ENCODE peak calls at places on chromosome 1, in ten cellular contexts. I, W, N, X, K, H, B, U, V and Q are unnamed samples.

GRCh38 chr1:10701145-10701544 is 95.3 kb downstream of the CASZ1 start:
- DNase-seq in I (no peak), W (no peak), N (no peak), X (no peak), K (no peak), H (no peak), B (no peak), U (no peak), V (no peak), Q (no peak)

GRCh38 chr1:234079896-234080295 is 175.4 kb downstream of the SLC35F3 start:
- DNase-seq in I (no peak), W (no peak), N (no peak), X (no peak), K (no peak), H (no peak), B (no peak), U (no peak), V (no peak), Q (no peak)

GRCh38 chr1:109895720-109896504 is 14.7 kb upstream of the CSF1 start:
- DNase-seq in I (peak), W (peak), N (no peak), X (peak), K (no peak), H (no peak), B (no peak), U (no peak), V (peak), Q (no peak)

GRCh38 chr1:115400891-115401290 is 62.8 kb upstream of the NGF start:
- DNase-seq in I (no peak), W (no peak), N (no peak), X (no peak), K (no peak), H (no peak), B (no peak), U (no peak), V (no peak), Q (no peak)

GRCh38 chr1:179034720-179035119 is 9.0 kb downstream of the FAM20B start:
- DNase-seq in I (no peak), W (no peak), N (no peak), X (no peak), K (no peak), H (no peak), B (no peak), U (no peak), V (no peak), Q (no peak)

GRCh38 chr1:229452956-229453801 is 19.3 kb upstream of the ACTA1 start:
- DNase-seq in I (no peak), W (no peak), N (no peak), X (no peak), K (no peak), H (no peak), B (no peak), U (peak), V (no peak), Q (no peak)

GRCh38 chr1:181083842-181084605 is 4.5 kb upstream of the IER5 start:
- DNase-seq in I (no peak), W (no peak), N (peak), X (no peak), K (peak), H (no peak), B (peak), U (peak), V (peak), Q (peak)

GRCh38 chr1:89898695-89899470 is 78.1 kb downstream of the LRRC8D start:
- DNase-seq in I (no peak), W (no peak), N (no peak), X (no peak), K (no peak), H (no peak), B (no peak), U (no peak), V (no peak), Q (no peak)

GRCh38 chr1:211628446-211628845 is 47.0 kb downstream of the NEK2 start:
- DNase-seq in I (no peak), W (no peak), N (no peak), X (no peak), K (no peak), H (no peak), B (no peak), U (peak), V (no peak), Q (no peak)

GRCh38 chr1:159339517-159339916 is 37.4 kb downstream of the FCER1A start:
- DNase-seq in I (no peak), W (no peak), N (no peak), X (no peak), K (no peak), H (no peak), B (no peak), U (no peak), V (no peak), Q (no peak)

GRCh38 chr1:12052997-12053686 is 10.0 kb upstream of the TNFRSF8 start:
- DNase-seq in I (peak), W (no peak), N (no peak), X (no peak), K (no peak), H (no peak), B (no peak), U (no peak), V (peak), Q (no peak)

GRCh38 chr1:59730759-59731478 is 83.8 kb upstream of the HOOK1 start:
- DNase-seq in I (peak), W (peak), N (no peak), X (peak), K (no peak), H (peak), B (peak), U (no peak), V (peak), Q (no peak)

GRCh38 chr1:56537660-56538059 is 41.7 kb downstream of the PLPP3 start:
- DNase-seq in I (no peak), W (no peak), N (no peak), X (no peak), K (no peak), H (no peak), B (no peak), U (no peak), V (no peak), Q (no peak)

GRCh38 chr1:180462099-180462498 is 40.3 kb downstream of the ACBD6 start:
- DNase-seq in I (no peak), W (no peak), N (no peak), X (no peak), K (no peak), H (no peak), B (no peak), U (no peak), V (no peak), Q (no peak)

GRCh38 chr1:244046907-244047738 is 4.0 kb upstream of the ZBTB18 start:
- DNase-seq in I (no peak), W (peak), N (no peak), X (no peak), K (no peak), H (no peak), B (peak), U (no peak), V (no peak), Q (no peak)
- H3K4me3 ChIP-seq in I (peak), W (peak), N (peak), X (peak), K (peak), H (peak), B (peak), U (peak), V (peak), Q (peak)

GRCh38 chr1:151176514-151177045 is 799 bp upstream of the TMOD4 start:
- DNase-seq in I (no peak), W (no peak), N (no peak), X (no peak), K (no peak), H (no peak), B (no peak), U (no peak), V (no peak), Q (no peak)

GRCh38 chr1:151175036-151175741 is 592 bp downstream of the TMOD4 start:
- DNase-seq in I (no peak), W (no peak), N (no peak), X (no peak), K (no peak), H (no peak), B (no peak), U (no peak), V (no peak), Q (no peak)

GRCh38 chr1:151171190-151171589 is 4.6 kb downstream of the TMOD4 start:
- DNase-seq in I (no peak), W (no peak), N (no peak), X (no peak), K (no peak), H (no peak), B (no peak), U (no peak), V (no peak), Q (no peak)

GRCh38 chr1:151175910-151176309 is at the start of gene TMOD4:
- DNase-seq in I (no peak), W (peak), N (no peak), X (no peak), K (no peak), H (no peak), B (no peak), U (peak), V (no peak), Q (no peak)
- H3K4me3 ChIP-seq in I (no peak), W (no peak), N (no peak), X (no peak), K (no peak), H (no peak), B (no peak), U (no peak), V (no peak), Q (no peak)

DNA sequence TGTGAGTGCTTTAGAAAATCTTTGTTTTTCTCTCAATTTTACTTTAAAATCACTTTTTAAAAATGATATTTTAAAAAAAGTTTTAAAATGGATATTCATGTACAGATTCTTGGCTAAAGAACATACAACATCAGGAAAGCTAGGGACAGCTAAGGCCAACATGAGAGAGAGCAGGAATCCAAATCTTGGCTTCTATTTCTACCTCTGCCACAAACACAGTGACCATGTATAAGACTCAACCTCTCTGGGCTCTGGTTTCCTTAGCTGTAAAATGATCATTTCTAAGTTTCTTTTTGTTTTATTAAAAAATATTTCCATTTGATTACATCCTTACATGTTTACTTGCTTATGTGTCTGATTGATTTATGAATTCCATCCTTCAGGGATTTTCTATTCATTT is 1.2 kb downstream of the VCAM1 start:
- DNase-seq in I (no peak), W (no peak), N (no peak), X (no peak), K (no peak), H (no peak), B (no peak), U (no peak), V (no peak), Q (no peak)
- H3K4me3 ChIP-seq in I (peak), W (peak), N (no peak), X (peak), K (no peak), H (peak), B (no peak), U (no peak), V (no peak), Q (no peak)

DNA sequence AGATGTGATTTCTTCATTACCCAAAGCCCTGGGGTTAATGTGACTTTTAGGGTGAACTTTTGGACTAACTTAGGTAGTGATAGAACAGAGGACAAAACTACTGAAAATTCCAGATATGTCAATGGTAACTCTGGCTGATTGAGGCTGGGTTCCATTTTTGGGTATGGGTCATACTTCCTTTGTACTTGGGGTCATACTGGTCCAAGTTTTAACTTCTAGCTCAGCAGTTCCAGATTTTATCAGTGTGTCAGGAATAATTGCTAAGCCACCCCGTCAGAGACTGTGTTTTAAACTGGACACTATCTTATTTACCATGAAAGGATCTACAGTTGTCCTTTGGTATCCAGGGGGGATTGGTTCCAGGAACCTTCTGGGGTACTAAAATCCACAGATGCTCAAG is 4.0 kb downstream of the SMAP2 start:
- DNase-seq in I (no peak), W (no peak), N (no peak), X (no peak), K (no peak), H (no peak), B (no peak), U (no peak), V (no peak), Q (no peak)
- H3K4me3 ChIP-seq in I (no peak), W (no peak), N (peak), X (no peak), K (no peak), H (no peak), B (no peak), U (no peak), V (no peak), Q (peak)

GRCh38 chr1:32623775-32624174 is 26.6 kb downstream of the ZBTB8OS start:
- DNase-seq in I (no peak), W (no peak), N (no peak), X (no peak), K (no peak), H (no peak), B (no peak), U (no peak), V (no peak), Q (no peak)

GRCh38 chr1:32618673-32619221 is 31.6 kb downstream of the ZBTB8OS start:
- DNase-seq in I (no peak), W (no peak), N (no peak), X (no peak), K (peak), H (no peak), B (no peak), U (no peak), V (no peak), Q (no peak)

GRCh38 chr1:32622806-32623694 is 27.3 kb downstream of the ZBTB8OS start:
- DNase-seq in I (no peak), W (no peak), N (no peak), X (no peak), K (no peak), H (no peak), B (no peak), U (no peak), V (no peak), Q (no peak)

GRCh38 chr1:32622205-32622604 is 28.1 kb downstream of the ZBTB8OS start:
- DNase-seq in I (no peak), W (no peak), N (no peak), X (no peak), K (no peak), H (no peak), B (no peak), U (no peak), V (no peak), Q (no peak)

GRCh38 chr1:32619701-32620485 is 30.5 kb downstream of the ZBTB8OS start:
- DNase-seq in I (no peak), W (peak), N (no peak), X (no peak), K (no peak), H (no peak), B (no peak), U (no peak), V (no peak), Q (no peak)
- H3K4me3 ChIP-seq in I (no peak), W (no peak), N (no peak), X (no peak), K (no peak), H (no peak), B (no peak), U (no peak), V (no peak), Q (no peak)

GRCh38 chr1:162992945-162993344 is 76.2 kb upstream of the RGS4 start:
- DNase-seq in I (no peak), W (no peak), N (no peak), X (no peak), K (no peak), H (no peak), B (no peak), U (no peak), V (no peak), Q (no peak)
- H3K4me3 ChIP-seq in I (no peak), W (no peak), N (no peak), X (no peak), K (no peak), H (no peak), B (no peak), U (no peak), V (no peak), Q (no peak)

GRCh38 chr1:151436985-151437384 is 22.3 kb downstream of the POGZ start:
- DNase-seq in I (no peak), W (no peak), N (no peak), X (no peak), K (no peak), H (no peak), B (no peak), U (no peak), V (no peak), Q (no peak)

GRCh38 chr1:151435174-151435573 is 24.1 kb downstream of the POGZ start:
- DNase-seq in I (no peak), W (no peak), N (no peak), X (no peak), K (no peak), H (no peak), B (no peak), U (no peak), V (no peak), Q (no peak)
- H3K4me3 ChIP-seq in I (no peak), W (no peak), N (no peak), X (no peak), K (no peak), H (no peak), B (no peak), U (no peak), V (no peak), Q (no peak)

GRCh38 chr1:218499021-218499691 is 154.0 kb downstream of the TGFB2 start:
- DNase-seq in I (no peak), W (peak), N (no peak), X (no peak), K (no peak), H (peak), B (no peak), U (no peak), V (no peak), Q (no peak)
- H3K4me3 ChIP-seq in I (no peak), W (peak), N (no peak), X (peak), K (no peak), H (no peak), B (no peak), U (no peak), V (no peak), Q (no peak)

GRCh38 chr1:244068563-244068962 is 17.5 kb downstream of the ZBTB18 start:
- DNase-seq in I (no peak), W (no peak), N (no peak), X (no peak), K (no peak), H (no peak), B (no peak), U (no peak), V (no peak), Q (no peak)
- H3K4me3 ChIP-seq in I (no peak), W (no peak), N (no peak), X (no peak), K (no peak), H (no peak), B (no peak), U (no peak), V (no peak), Q (no peak)

DNA sequence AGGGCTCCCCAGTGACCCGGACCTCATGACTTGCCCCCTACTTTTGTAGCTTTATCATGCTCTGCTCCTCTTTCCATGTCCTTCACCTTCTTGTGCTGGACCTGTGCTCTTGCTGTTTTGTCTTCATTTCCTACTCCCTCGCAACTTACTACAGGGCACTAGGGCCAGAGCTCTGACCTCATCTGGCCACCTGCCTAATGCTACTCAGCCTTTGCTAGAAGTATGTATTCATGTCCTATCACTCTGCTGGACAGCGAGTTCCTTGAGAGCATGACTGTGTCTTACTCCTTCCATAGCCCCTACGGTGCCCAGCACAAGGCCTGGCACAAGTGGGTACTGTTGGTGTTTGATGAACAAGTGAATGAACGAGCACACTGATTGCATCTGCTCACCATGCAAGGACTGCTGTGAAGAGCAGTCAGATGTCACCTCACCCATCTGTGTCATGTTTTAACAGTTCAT is 1.9 kb downstream of the MTFR1L start:
- DNase-seq in I (no peak), W (no peak), N (no peak), X (no peak), K (no peak), H (no peak), B (no peak), U (no peak), V (peak), Q (no peak)
- H3K4me3 ChIP-seq in I (peak), W (no peak), N (peak), X (peak), K (no peak), H (no peak), B (no peak), U (no peak), V (no peak), Q (peak)